ENCODE peak calls at places on chromosome 10, in eight cellular contexts. H, R, J, D, A, G, M and W are unnamed samples.

GRCh38 chr10:131274133-131274880 is 37.2 kb downstream of the TCERG1L start:
- DNase-seq in H (no peak), R (no peak), J (no peak), D (no peak), A (no peak), G (no peak), M (no peak), W (no peak)

GRCh38 chr10:119370046-119370770 is 162.8 kb downstream of the GRK5 start:
- DNase-seq in H (peak), R (no peak), J (no peak), D (no peak), A (no peak), G (no peak), M (peak), W (no peak)

GRCh38 chr10:110340821-110341220 is 36.1 kb upstream of the SMNDC1 start:
- DNase-seq in H (no peak), R (no peak), J (no peak), D (no peak), A (no peak), G (no peak), M (no peak), W (no peak)

GRCh38 chr10:71314028-71314693 is 4.9 kb upstream of the SLC29A3 start:
- DNase-seq in H (peak), R (peak), J (peak), D (peak), A (no peak), G (peak), M (peak), W (peak)

GRCh38 chr10:122245136-122245535 is 26.0 kb upstream of the BTBD16 start:
- DNase-seq in H (no peak), R (no peak), J (no peak), D (no peak), A (no peak), G (peak), M (no peak), W (no peak)

GRCh38 chr10:124459395-124459794 is 2.2 kb upstream of the LHPP start:
- DNase-seq in H (no peak), R (no peak), J (no peak), D (no peak), A (no peak), G (no peak), M (no peak), W (no peak)

GRCh38 chr10:48935141-48935540 is 4.5 kb downstream of the LRRC18 start:
- DNase-seq in H (no peak), R (no peak), J (no peak), D (no peak), A (no peak), G (no peak), M (no peak), W (no peak)

GRCh38 chr10:42491001-42491592 is 147.3 kb downstream of the ZNF33B start:
- DNase-seq in H (no peak), R (no peak), J (no peak), D (no peak), A (no peak), G (no peak), M (peak), W (no peak)

GRCh38 chr10:46019541-46020343 is 10.7 kb downstream of the NCOA4 start:
- DNase-seq in H (no peak), R (no peak), J (no peak), D (no peak), A (no peak), G (no peak), M (no peak), W (no peak)

GRCh38 chr10:129758180-129758579 is 205.9 kb downstream of the EBF3 start:
- DNase-seq in H (no peak), R (no peak), J (no peak), D (no peak), A (no peak), G (no peak), M (no peak), W (no peak)

GRCh38 chr10:60747817-60748469 is 30.3 kb upstream of the CDK1 start:
- DNase-seq in H (no peak), R (no peak), J (no peak), D (no peak), A (no peak), G (no peak), M (no peak), W (no peak)

GRCh38 chr10:106857213-106857612 is 307.3 kb downstream of the SORCS1 start:
- DNase-seq in H (no peak), R (no peak), J (no peak), D (no peak), A (no peak), G (no peak), M (no peak), W (no peak)

GRCh38 chr10:47081264-47081663 is 170.0 kb downstream of the PTPN20 start:
- DNase-seq in H (no peak), R (no peak), J (no peak), D (no peak), A (no peak), G (no peak), M (no peak), W (no peak)

GRCh38 chr10:95860486-95861040 is 47.2 kb upstream of the CC2D2B start:
- DNase-seq in H (no peak), R (no peak), J (no peak), D (no peak), A (no peak), G (no peak), M (no peak), W (no peak)

GRCh38 chr10:122295423-122295947 is 24.4 kb downstream of the BTBD16 start:
- DNase-seq in H (no peak), R (no peak), J (no peak), D (no peak), A (no peak), G (no peak), M (no peak), W (no peak)

GRCh38 chr10:70887804-70888800 is at the start of gene PCBD1:
- DNase-seq in H (peak), R (peak), J (peak), D (peak), A (peak), G (peak), M (peak), W (peak)

GRCh38 chr10:130018730-130019185 is 54.7 kb upstream of the EBF3 start:
- DNase-seq in H (no peak), R (no peak), J (no peak), D (no peak), A (no peak), G (no peak), M (no peak), W (no peak)

GRCh38 chr10:124172241-124172661 is 78.9 kb upstream of the CHST15 start:
- DNase-seq in H (no peak), R (no peak), J (no peak), D (no peak), A (no peak), G (no peak), M (no peak), W (no peak)

GRCh38 chr10:11488126-11488525 is 123.3 kb downstream of the USP6NL start:
- DNase-seq in H (no peak), R (no peak), J (no peak), D (no peak), A (no peak), G (no peak), M (peak), W (no peak)

GRCh38 chr10:52491246-52492000 is 177.3 kb downstream of the DKK1 start:
- DNase-seq in H (no peak), R (no peak), J (no peak), D (no peak), A (no peak), G (no peak), M (peak), W (no peak)

GRCh38 chr10:47299989-47300931 is at the start of gene GDF10:
- DNase-seq in H (no peak), R (peak), J (peak), D (no peak), A (no peak), G (no peak), M (no peak), W (no peak)

GRCh38 chr10:89535185-89536012 is at the start of gene SLC16A12:
- DNase-seq in H (no peak), R (no peak), J (no peak), D (peak), A (no peak), G (no peak), M (peak), W (no peak)

GRCh38 chr10:97747573-97747972 is 10.6 kb downstream of the ZFYVE27 start:
- DNase-seq in H (no peak), R (no peak), J (no peak), D (no peak), A (no peak), G (no peak), M (no peak), W (no peak)

GRCh38 chr10:110834622-110835219 is 37.0 kb upstream of the PDCD4 start:
- DNase-seq in H (no peak), R (peak), J (no peak), D (no peak), A (no peak), G (peak), M (peak), W (no peak)

GRCh38 chr10:92699518-92700272 is 9.9 kb downstream of the HHEX start:
- DNase-seq in H (no peak), R (no peak), J (no peak), D (no peak), A (no peak), G (no peak), M (no peak), W (no peak)

GRCh38 chr10:129421399-129421798 is 45.6 kb upstream of the MGMT start:
- DNase-seq in H (no peak), R (no peak), J (no peak), D (no peak), A (no peak), G (no peak), M (no peak), W (no peak)

GRCh38 chr10:92575961-92576360 is 2.1 kb upstream of the IDE start:
- DNase-seq in H (no peak), R (no peak), J (no peak), D (no peak), A (no peak), G (no peak), M (peak), W (no peak)

GRCh38 chr10:21336476-21337170 is 188.9 kb downstream of the SKIDA1 start:
- DNase-seq in H (peak), R (no peak), J (no peak), D (peak), A (peak), G (peak), M (peak), W (no peak)

GRCh38 chr10:98361131-98361633 is 53.8 kb downstream of the PYROXD2 start:
- DNase-seq in H (peak), R (no peak), J (no peak), D (peak), A (peak), G (no peak), M (peak), W (peak)

GRCh38 chr10:131748831-131749766 is 151.7 kb upstream of the PPP2R2D start:
- DNase-seq in H (no peak), R (no peak), J (no peak), D (no peak), A (no peak), G (no peak), M (no peak), W (no peak)

GRCh38 chr10:49370326-49371100 is 25.4 kb downstream of the DRGX start:
- DNase-seq in H (no peak), R (no peak), J (no peak), D (no peak), A (no peak), G (no peak), M (no peak), W (no peak)

GRCh38 chr10:46530249-46531186 is 25.9 kb downstream of the GPRIN2 start:
- DNase-seq in H (peak), R (no peak), J (no peak), D (peak), A (peak), G (no peak), M (peak), W (no peak)

GRCh38 chr10:43930243-43930642 is 281.6 kb upstream of the ZNF32 start:
- DNase-seq in H (no peak), R (no peak), J (no peak), D (no peak), A (no peak), G (no peak), M (no peak), W (no peak)

GRCh38 chr10:46291817-46292572 is 5.2 kb downstream of the ANTXRL start:
- DNase-seq in H (no peak), R (no peak), J (no peak), D (no peak), A (no peak), G (no peak), M (no peak), W (no peak)

GRCh38 chr10:78177431-78178185 is 143.9 kb downstream of the RPS24 start:
- DNase-seq in H (no peak), R (no peak), J (no peak), D (no peak), A (no peak), G (no peak), M (no peak), W (no peak)

GRCh38 chr10:13439771-13440708 is 88.8 kb downstream of the BEND7 start:
- DNase-seq in H (peak), R (peak), J (peak), D (peak), A (no peak), G (peak), M (peak), W (peak)

GRCh38 chr10:44294726-44295412 is 90.0 kb downstream of the CXCL12 start:
- DNase-seq in H (no peak), R (no peak), J (no peak), D (no peak), A (no peak), G (no peak), M (no peak), W (no peak)

GRCh38 chr10:124603376-124604213 is 140.6 kb downstream of the FAM53B start:
- DNase-seq in H (no peak), R (no peak), J (no peak), D (peak), A (no peak), G (no peak), M (no peak), W (no peak)